ENCODE peak calls at places on chromosomes 3 and 15, in seven cellular contexts. E is CD8-positive, alpha-beta T cell; A is activated CD8-positive, alpha-beta T cell treated with anti-CD3 and anti-CD28 coated beads for 36 hours; T is astrocyte; W is esophagus squamous epithelium; G is stomach; V is AG09319. N is an unnamed sample.

GRCh38 chr15:78675617-78676360 is 34.8 kb upstream of the CHRNB4 start:
- DNase-seq in W (no peak), E (no peak), A (no peak), T (no peak), G (no peak), V (no peak), N (no peak)

GRCh38 chr3:138889792-138890191 is 55.1 kb upstream of the PIK3CB start:
- DNase-seq in W (no peak), V (no peak), A (no peak), E (no peak), G (no peak), T (no peak), N (no peak)

GRCh38 chr3:125582707-125583106 is 12.6 kb downstream of the OSBPL11 start:
- DNase-seq in V (no peak), A (no peak), E (no peak), W (no peak), T (no peak), G (no peak), N (no peak)

GRCh38 chr15:48120751-48121150 is at the start of gene SLC24A5:
- DNase-seq in T (no peak), W (no peak), G (no peak), V (no peak), E (no peak), A (no peak), N (no peak)

GRCh38 chr3:20930034-20930433 is 744.0 kb upstream of the SGO1 start:
- DNase-seq in G (peak), T (no peak), E (no peak), A (peak), V (no peak), W (no peak), N (no peak)

GRCh38 chr3:14760185-14760584 is 58.6 kb upstream of the FGD5 start:
- DNase-seq in V (no peak), A (no peak), T (no peak), W (no peak), E (no peak), G (no peak), N (no peak)

GRCh38 chr15:91984006-91984405 is 130.5 kb downstream of the SLCO3A1 start:
- DNase-seq in A (no peak), T (no peak), G (no peak), E (no peak), W (no peak), V (no peak), N (no peak)

GRCh38 chr3:122353901-122354401 is 28.9 kb downstream of the CSTA start:
- DNase-seq in V (no peak), A (no peak), G (no peak), T (no peak), W (no peak), E (no peak), N (no peak)

GRCh38 chr3:172824229-172824628 is 73.7 kb downstream of the ECT2 start:
- DNase-seq in E (no peak), T (no peak), G (no peak), W (no peak), V (no peak), A (no peak), N (no peak)

GRCh38 chr3:102189564-102190339 is 245.1 kb upstream of the ZPLD1 start:
- DNase-seq in G (no peak), T (peak), A (no peak), E (no peak), V (no peak), W (no peak), N (no peak)

GRCh38 chr15:72070817-72071447 is 47.0 kb downstream of the MYO9A start:
- DNase-seq in A (no peak), E (no peak), W (no peak), T (no peak), V (no peak), G (no peak), N (no peak)

GRCh38 chr3:66432041-66432766 is 68.6 kb downstream of the LRIG1 start:
- DNase-seq in W (no peak), G (no peak), V (no peak), A (no peak), T (no peak), E (no peak), N (no peak)

GRCh38 chr3:141849056-141849814 is 27.2 kb upstream of the ATP1B3 start:
- DNase-seq in A (no peak), V (no peak), T (no peak), E (no peak), G (no peak), W (no peak), N (no peak)

GRCh38 chr3:54196330-54196975 is 74.1 kb downstream of the CACNA2D3 start:
- DNase-seq in E (no peak), G (no peak), T (no peak), W (no peak), A (no peak), V (no peak), N (no peak)

GRCh38 chr3:22377421-22377820 is 626.4 kb upstream of the ZNF385D start:
- DNase-seq in A (no peak), W (no peak), V (no peak), T (peak), G (no peak), E (no peak), N (no peak)

GRCh38 chr3:128996200-128996599 is 2.3 kb upstream of the CFAP92 start:
- DNase-seq in W (no peak), T (no peak), G (no peak), A (no peak), V (no peak), E (no peak), N (no peak)

GRCh38 chr15:100521907-100522306 is 6.8 kb downstream of the CERS3 start:
- DNase-seq in V (no peak), T (no peak), E (no peak), A (no peak), G (no peak), W (no peak), N (no peak)

GRCh38 chr3:149659173-149659468 is 1.3 kb upstream of the WWTR1 start:
- DNase-seq in A (no peak), E (no peak), G (no peak), V (no peak), W (no peak), T (no peak), N (no peak)

GRCh38 chr15:42602501-42602900 is 27.1 kb downstream of the STARD9 start:
- DNase-seq in A (no peak), T (no peak), W (no peak), E (no peak), V (no peak), G (no peak), N (no peak)

GRCh38 chr3:20340324-20340928 is 154.4 kb upstream of the SGO1 start:
- DNase-seq in A (peak), V (peak), W (no peak), E (peak), T (peak), G (peak), N (peak)

GRCh38 chr3:98791341-98792325 is 28.5 kb downstream of the ST3GAL6 start:
- DNase-seq in W (no peak), V (no peak), G (no peak), E (no peak), A (no peak), T (no peak), N (no peak)

GRCh38 chr15:78072080-78072892 is 5.2 kb downstream of the TBC1D2B start:
- DNase-seq in T (no peak), A (no peak), V (peak), E (no peak), W (no peak), G (no peak), N (no peak)

GRCh38 chr3:171936231-171936841 is 93.2 kb downstream of the TMEM212 start:
- DNase-seq in T (peak), W (no peak), A (no peak), V (peak), E (no peak), G (no peak), N (no peak)

GRCh38 chr3:119207512-119207875 is 33.2 kb downstream of the B4GALT4 start:
- DNase-seq in T (no peak), A (no peak), G (no peak), W (no peak), V (no peak), E (no peak), N (no peak)

GRCh38 chr3:107208100-107208499 is 169.1 kb upstream of the CCDC54 start:
- DNase-seq in T (peak), G (no peak), E (no peak), A (no peak), V (peak), W (no peak), N (no peak)

GRCh38 chr3:189272500-189273119 is 100.8 kb downstream of the TPRG1 start:
- DNase-seq in W (no peak), E (no peak), G (no peak), T (no peak), V (no peak), A (no peak), N (no peak)

GRCh38 chr3:24999357-24999756 is 428.7 kb upstream of the RARB start:
- DNase-seq in E (no peak), A (no peak), G (no peak), T (no peak), V (no peak), W (no peak), N (no peak)

GRCh38 chr15:76340198-76340801 is 3.7 kb downstream of the ISL2 start:
- DNase-seq in V (no peak), E (no peak), G (no peak), A (peak), W (no peak), T (no peak), N (no peak)

GRCh38 chr15:83783227-83783626 is 129.3 kb downstream of the ADAMTSL3 start:
- DNase-seq in V (no peak), W (no peak), E (no peak), T (no peak), A (no peak), G (no peak), N (no peak)

GRCh38 chr3:14377838-14378169 is 24.6 kb upstream of the SLC6A6 start:
- DNase-seq in W (no peak), E (peak), A (peak), T (no peak), V (no peak), G (no peak), N (no peak)

GRCh38 chr15:68732451-68732850 is 88.2 kb downstream of the ANP32A start:
- DNase-seq in G (no peak), A (no peak), V (no peak), T (no peak), E (no peak), W (no peak), N (no peak)

GRCh38 chr3:190849607-190850006 is 12.9 kb downstream of the GMNC start:
- DNase-seq in W (no peak), G (no peak), E (no peak), A (no peak), V (no peak), T (no peak), N (no peak)

GRCh38 chr15:93719941-93720351 is 511.4 kb upstream of the MCTP2 start:
- DNase-seq in E (no peak), G (no peak), V (no peak), A (no peak), T (peak), W (no peak), N (no peak)

GRCh38 chr3:106748471-106748870 is 628.8 kb upstream of the CCDC54 start:
- DNase-seq in T (no peak), V (no peak), W (no peak), A (no peak), G (no peak), E (no peak), N (no peak)

GRCh38 chr3:17179381-17180205 is 294.8 kb downstream of the PLCL2 start:
- DNase-seq in E (no peak), V (no peak), G (no peak), T (peak), A (peak), W (no peak), N (no peak)

GRCh38 chr15:91077029-91077428 is 23.0 kb upstream of the SV2B start:
- DNase-seq in A (no peak), T (no peak), V (no peak), W (no peak), E (no peak), G (no peak), N (no peak)

GRCh38 chr15:45314960-45315359 is 62.9 kb downstream of the SLC28A2 start:
- DNase-seq in E (no peak), G (no peak), A (peak), V (no peak), W (no peak), T (no peak), N (no peak)

GRCh38 chr3:194134231-194134756 is 1.7 kb upstream of the HES1 start:
- DNase-seq in T (peak), W (no peak), G (peak), E (no peak), A (peak), V (no peak), N (no peak)

DNA sequence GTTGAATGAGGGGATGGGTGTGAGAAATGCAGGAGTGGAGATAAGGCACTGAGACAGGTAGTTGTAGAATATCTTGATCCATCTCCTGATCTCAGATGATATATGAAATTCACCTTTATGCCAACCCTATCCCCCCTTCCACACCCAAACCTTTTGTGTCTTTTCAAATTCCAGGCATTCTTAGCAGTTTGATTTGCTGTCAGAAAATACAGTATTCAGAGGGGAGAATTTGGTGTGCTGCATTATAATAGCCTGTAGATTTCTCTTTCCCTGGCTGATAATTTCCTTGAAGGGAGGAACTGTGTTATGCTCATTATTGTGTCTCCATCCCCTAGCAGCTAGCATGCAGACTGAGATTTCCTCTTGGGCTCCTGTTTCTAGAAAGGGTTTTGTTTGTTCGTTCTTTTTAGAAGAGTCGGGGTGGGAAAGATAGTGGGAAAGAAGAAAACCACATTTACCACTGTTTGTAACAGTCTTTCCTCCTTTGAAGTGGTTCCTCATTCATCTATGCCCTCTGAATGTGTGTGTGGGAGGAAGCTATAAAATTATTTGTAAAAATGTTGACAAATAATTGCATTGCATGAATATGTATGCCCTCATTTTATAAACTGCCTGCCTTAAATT is 373.4 kb downstream of the DIPK2A start:
- DNase-seq in W (no peak), E (no peak), T (no peak), V (no peak), G (no peak), A (no peak), N (no peak)
- TF ChIP-seq CTCF in W (no peak), E (no peak), T (no peak), V (no peak), G (no peak), A (no peak), N (no peak)

DNA sequence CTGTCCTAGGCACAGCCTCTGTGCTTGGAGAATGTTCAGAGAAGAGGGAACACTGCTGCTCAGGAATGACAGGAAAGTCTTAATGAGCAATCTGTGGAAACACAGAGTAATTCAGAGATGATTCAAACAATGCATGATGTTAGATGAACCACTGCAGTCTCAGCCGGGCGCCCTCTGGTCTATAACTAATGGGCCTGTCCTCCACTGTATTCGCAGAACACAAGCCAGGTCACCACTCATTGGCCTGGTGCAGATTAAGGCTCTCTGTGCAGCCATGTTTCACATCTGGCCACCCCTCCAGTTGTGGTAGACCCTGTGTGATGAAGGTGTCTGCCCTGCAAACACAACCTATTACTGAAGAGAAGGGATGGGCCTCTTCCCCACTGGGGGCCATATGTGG is 281.7 kb upstream of the ROPN1 start:
- DNase-seq in G (no peak), E (no peak), W (no peak), V (no peak), A (no peak), T (no peak), N (no peak)
- TF ChIP-seq CTCF in G (no peak), E (no peak), W (no peak), V (no peak), A (no peak), T (no peak), N (no peak)

DNA sequence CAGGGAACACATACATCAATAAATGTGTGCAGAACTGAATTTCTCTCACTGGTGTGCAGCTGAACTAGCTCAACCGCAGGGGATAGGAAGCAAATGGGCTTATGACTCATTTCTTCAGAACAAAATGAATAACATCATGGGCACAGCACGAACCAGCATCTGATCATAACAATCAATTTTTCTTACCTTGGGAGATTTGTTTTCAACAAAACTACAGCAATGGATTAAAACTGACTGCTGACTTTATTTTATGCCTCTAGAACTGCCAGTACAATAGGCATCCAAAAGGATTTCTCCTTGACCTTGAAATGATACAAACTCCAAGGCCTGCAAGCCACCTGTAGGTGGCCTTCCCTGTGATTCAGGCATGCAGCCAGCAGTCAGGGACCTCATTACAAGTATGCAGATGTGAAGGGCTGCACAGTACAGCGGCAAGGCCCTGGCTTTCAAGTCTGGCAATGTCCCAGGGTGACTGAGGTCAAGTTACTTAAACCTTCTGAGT is 26.1 kb downstream of the TAMM41 start:
- DNase-seq in G (peak), W (no peak), T (peak), E (no peak), A (peak), V (no peak), N (no peak)
- TF ChIP-seq CTCF in G (no peak), W (no peak), T (peak), E (no peak), A (no peak), V (no peak), N (no peak)

DNA sequence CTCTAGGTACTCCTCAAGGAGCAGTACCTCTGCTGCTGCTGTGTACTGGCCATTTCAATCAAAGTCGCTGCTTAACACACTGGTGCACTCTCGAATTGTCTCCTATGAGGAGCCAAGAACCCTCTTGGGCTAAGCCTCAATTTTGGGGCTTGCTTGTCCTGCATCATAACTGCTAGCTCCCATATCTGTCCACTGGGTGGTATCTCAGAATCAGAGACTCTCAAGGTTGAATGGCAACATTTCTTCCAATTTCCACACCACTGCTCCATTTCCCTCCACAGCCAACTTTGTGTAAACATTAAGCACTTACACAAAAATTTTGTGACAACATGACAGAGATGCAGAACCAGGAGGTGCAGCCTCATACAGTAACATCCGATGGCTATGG is 82.4 kb downstream of the XXYLT1 start:
- DNase-seq in W (no peak), G (no peak), V (no peak), A (no peak), T (no peak), E (no peak), N (no peak)
- TF ChIP-seq CTCF in W (no peak), G (no peak), V (peak), A (no peak), T (no peak), E (no peak), N (no peak)

GRCh38 chr3:33047842-33048834 is 48.8 kb downstream of the GLB1 start:
- DNase-seq in W (no peak), V (no peak), E (peak), A (peak), T (no peak), G (no peak), N (no peak)

GRCh38 chr3:33042668-33043067 is 54.3 kb downstream of the GLB1 start:
- DNase-seq in G (no peak), E (no peak), W (no peak), T (no peak), V (no peak), A (no peak), N (no peak)

GRCh38 chr3:33041909-33042308 is 55.0 kb downstream of the GLB1 start:
- DNase-seq in G (no peak), T (no peak), E (no peak), A (no peak), V (no peak), W (no peak), N (no peak)

GRCh38 chr3:33046521-33046920 is 50.4 kb downstream of the GLB1 start:
- DNase-seq in V (no peak), G (no peak), E (no peak), W (no peak), A (peak), T (no peak), N (no peak)

DNA sequence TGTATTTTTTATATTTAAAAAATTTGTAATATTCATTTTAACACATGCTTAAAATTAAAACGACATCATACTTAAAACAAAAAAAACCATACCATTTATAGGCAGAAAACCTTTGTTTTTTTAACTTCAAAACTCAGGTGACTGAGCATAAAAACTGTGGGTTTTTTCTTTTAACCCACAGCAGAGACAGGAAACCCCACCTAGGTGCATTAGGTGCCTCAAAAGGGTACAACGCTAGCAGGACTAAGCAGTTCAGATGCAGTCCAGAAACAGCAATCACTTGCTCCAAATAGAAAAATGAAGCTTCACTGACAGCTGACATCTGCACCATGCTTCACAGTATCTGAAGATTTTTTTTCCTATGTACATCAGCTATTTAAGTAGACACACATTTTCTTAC is 52.3 kb downstream of the GLB1 start:
- DNase-seq in V (no peak), W (no peak), A (no peak), T (no peak), E (no peak), G (no peak), N (no peak)
- TF ChIP-seq CTCF in V (no peak), W (no peak), A (no peak), T (no peak), E (no peak), G (no peak), N (no peak)

DNA sequence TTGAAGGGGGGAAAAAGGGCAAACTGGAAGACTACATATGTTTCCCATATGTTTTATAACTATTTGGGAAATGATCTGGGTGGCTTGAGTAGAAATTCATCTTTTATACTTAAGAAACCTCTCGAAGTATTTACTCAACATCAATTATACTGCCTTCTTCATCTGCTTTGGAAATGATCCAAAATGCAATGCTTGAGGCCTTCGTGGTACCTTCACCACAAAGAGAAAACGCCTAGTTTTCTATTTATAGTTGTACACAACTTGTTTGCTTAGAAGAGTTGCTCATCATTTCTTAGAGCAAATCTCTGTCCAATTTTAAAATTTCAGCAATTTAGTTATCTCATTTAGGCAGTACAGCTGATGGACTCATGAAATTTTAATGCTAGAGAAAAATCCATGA is 18.8 kb downstream of the ACKR4 start:
- DNase-seq in W (no peak), G (no peak), A (no peak), V (no peak), T (no peak), E (no peak), N (no peak)
- TF ChIP-seq CTCF in W (no peak), G (no peak), A (no peak), V (no peak), T (no peak), E (no peak), N (no peak)

N was measured in omental fat pad.